ENCODE peak calls at places on chromosomes 3 and 15, in six cellular contexts. O is AG09309, W is Ammon's horn, S is NCI-H345, A is SHP77, F is left ventricle myocardium superior. B is an unnamed sample.

GRCh38 chr3:120908803-120909601 is 997 bp downstream of the STXBP5L start:
- DNase-seq in O (no peak), W (no peak), S (no peak), A (no peak), F (no peak), B (no peak)

GRCh38 chr15:22980189-22981136 is at the start of gene CYFIP1:
- DNase-seq in O (no peak), W (peak; percentile 69), S (peak; percentile 52), A (peak; percentile 69), F (peak; percentile 91), B (peak; percentile 95)

GRCh38 chr3:197912770-197913476 is 37.1 kb upstream of the RPL35A start:
- DNase-seq in O (no peak), W (peak; percentile 20), S (no peak), A (no peak), F (peak; percentile 45), B (peak; percentile 61)

GRCh38 chr15:79990997-79991334 is 20.0 kb upstream of the BCL2A1 start:
- DNase-seq in O (no peak), W (no peak), S (no peak), A (no peak), F (no peak), B (no peak)

GRCh38 chr3:97823503-97824004 is 1.7 kb downstream of the CRYBG3 start:
- DNase-seq in O (no peak), W (peak; percentile 48), S (no peak), A (no peak), F (peak; percentile 50), B (peak; percentile 63)

GRCh38 chr3:12394516-12395271 is 89.6 kb upstream of the TSEN2 start:
- DNase-seq in O (no peak), W (peak; percentile 20), S (no peak), A (no peak), F (no peak), B (no peak)

GRCh38 chr3:128052831-128053419 is 688 bp downstream of the SEC61A1 start:
- DNase-seq in O (no peak), W (no peak), S (no peak), A (no peak), F (no peak), B (no peak)

GRCh38 chr3:71304684-71305083 is 278.8 kb downstream of the FOXP1 start:
- DNase-seq in O (no peak), W (peak; percentile 52), S (no peak), A (no peak), F (no peak), B (no peak)

GRCh38 chr3:126934149-126934548 is 48.8 kb upstream of the PLXNA1 start:
- DNase-seq in O (no peak), W (no peak), S (no peak), A (no peak), F (no peak), B (no peak)

GRCh38 chr3:61057491-61057890 is 193.8 kb downstream of the FHIT start:
- DNase-seq in O (no peak), W (no peak), S (peak; percentile 48), A (no peak), F (no peak), B (no peak)

GRCh38 chr3:18127181-18127863 is 297.8 kb downstream of the SATB1 start:
- DNase-seq in O (no peak), W (no peak), S (no peak), A (no peak), F (no peak), B (no peak)